ENCODE peak calls at places on chromosomes 4 and X, in ten cellular contexts. K is IMR-90, G is esophagus squamous epithelium, P is right lobe of liver, I is K562, A is body of pancreas, O is ovary, H is uterus, M is Peyer's patch, Y is upper lobe of left lung. T is an unnamed sample.

GRCh38 chrX:856901-857300 is 226.3 kb downstream of the SHOX start:
- DNase-seq in K (no peak), G (no peak), P (no peak), I (no peak), A (no peak), O (no peak), H (no peak), M (no peak), Y (no peak), T (no peak)

GRCh38 chrX:5086388-5086787 is 1142.3 kb downstream of the NLGN4X start:
- DNase-seq in K (no peak), G (no peak), P (no peak), I (no peak), A (no peak), O (no peak), H (no peak), M (no peak), Y (no peak), T (no peak)

GRCh38 chr4:122541996-122542395 is 78.9 kb downstream of the IL21 start:
- DNase-seq in K (no peak), G (no peak), P (no peak), I (no peak), A (no peak), O (no peak), H (no peak), M (no peak), Y (no peak), T (no peak)

GRCh38 chr4:159503243-159503642 is 400.4 kb downstream of the RAPGEF2 start:
- DNase-seq in K (no peak), G (no peak), P (no peak), I (no peak), A (no peak), O (no peak), H (no peak), M (no peak), Y (no peak), T (no peak)

GRCh38 chrX:83759872-83760271 is 101.1 kb upstream of the CYLC1 start:
- DNase-seq in K (peak; percentile 9), G (no peak), P (no peak), I (no peak), A (no peak), O (no peak), H (no peak), M (no peak), Y (no peak), T (no peak)

GRCh38 chr4:127782025-127782274 is 172 bp upstream of the HSPA4L start:
- DNase-seq in K (peak; percentile 81), G (no peak), P (peak; percentile 90), I (peak; percentile 89), A (peak; percentile 89), O (no peak), H (peak; percentile 62), M (peak; percentile 83), Y (peak; percentile 96), T (peak; percentile 61)

GRCh38 chr4:89640620-89641366 is 196.2 kb downstream of the SNCA start:
- DNase-seq in K (peak; percentile 49), G (no peak), P (peak; percentile 55), I (peak; percentile 6), A (peak; percentile 50), O (peak; percentile 11), H (peak; percentile 28), M (peak; percentile 51), Y (peak; percentile 35), T (no peak)

GRCh38 chr4:168151313-168151712 is 59.0 kb downstream of the ANXA10 start:
- DNase-seq in K (no peak), G (no peak), P (no peak), I (no peak), A (no peak), O (no peak), H (no peak), M (no peak), Y (no peak), T (no peak)

GRCh38 chrX:16666541-16666940 is 16.6 kb downstream of the S100G start:
- DNase-seq in K (peak; percentile 61), G (no peak), P (no peak), I (no peak), A (no peak), O (no peak), H (no peak), M (no peak), Y (no peak), T (no peak)

GRCh38 chrX:24137192-24137591 is 12.3 kb upstream of the ZFX start:
- DNase-seq in K (no peak), G (no peak), P (no peak), I (no peak), A (no peak), O (no peak), H (no peak), M (no peak), Y (no peak), T (no peak)

GRCh38 chrX:72120798-72121197 is 10.9 kb downstream of the RTL5 start:
- DNase-seq in K (no peak), G (no peak), P (no peak), I (no peak), A (no peak), O (no peak), H (no peak), M (no peak), Y (no peak), T (no peak)

GRCh38 chrX:153361781-153362397 is 27.9 kb downstream of the ZNF275 start:
- DNase-seq in K (no peak), G (no peak), P (no peak), I (no peak), A (no peak), O (no peak), H (no peak), M (no peak), Y (no peak), T (no peak)

GRCh38 chrX:154373340-154374306 is 811 bp downstream of the FLNA start:
- DNase-seq in K (peak; percentile 83), G (no peak), P (peak; percentile 64), I (no peak), A (peak; percentile 79), O (peak; percentile 70), H (peak; percentile 78), M (peak; percentile 78), Y (no peak), T (peak; percentile 75)
- TF ChIP-seq POLR2A in K (no peak), G (peak; percentile 25), P (no peak), I (no peak), A (peak; percentile 49), O (no peak), H (peak; percentile 33), M (no peak), Y (no peak), T (no peak)

GRCh38 chr4:103136671-103137445 is 37.2 kb upstream of the BDH2 start:
- DNase-seq in K (no peak), G (no peak), P (no peak), I (no peak), A (no peak), O (no peak), H (no peak), M (no peak), Y (no peak), T (no peak)

GRCh38 chr4:103137446-103137827 is 37.8 kb upstream of the BDH2 start:
- DNase-seq in K (peak; percentile 32), G (no peak), P (no peak), I (no peak), A (no peak), O (no peak), H (no peak), M (no peak), Y (no peak), T (no peak)
- H3K36me3 ChIP-seq in K (peaks cover 2% of the 10 kb centered on the region), G (no peaks in the 10 kb centered on the region), P (no peaks in the 10 kb centered on the region), I (peaks cover 82% of the 10 kb centered on the region), A (no peaks in the 10 kb centered on the region), O (no peaks in the 10 kb centered on the region), H (no peaks in the 10 kb centered on the region), M (no peaks in the 10 kb centered on the region), Y (no peaks in the 10 kb centered on the region), T (no peaks in the 10 kb centered on the region)

GRCh38 chrX:48801281-48802088 is at the start of gene HDAC6:
- DNase-seq in K (peak; percentile 98), G (peak; percentile 97), P (peak; percentile 97), I (peak; percentile 86), A (peak; percentile 98), O (peak; percentile 95), H (peak; percentile 97), M (peak; percentile 98), Y (peak; percentile 99), T (peak; percentile 90)

GRCh38 chrX:48800574-48801280 is 1.1 kb upstream of the HDAC6 start:
- DNase-seq in K (no peak), G (no peak), P (no peak), I (peak; percentile 75), A (peak; percentile 5), O (no peak), H (no peak), M (no peak), Y (no peak), T (no peak)

GRCh38 chrX:48802813-48803261 is 970 bp downstream of the HDAC6 start:
- DNase-seq in K (no peak), G (no peak), P (no peak), I (no peak), A (no peak), O (no peak), H (no peak), M (no peak), Y (no peak), T (no peak)

GRCh38 chrX:48802089-48802812 is 384 bp downstream of the HDAC6 start:
- DNase-seq in K (peak; percentile 60), G (peak; percentile 57), P (peak; percentile 86), I (peak; percentile 74), A (peak; percentile 91), O (peak; percentile 79), H (peak; percentile 88), M (peak; percentile 94), Y (peak; percentile 89), T (peak; percentile 76)

GRCh38 chrX:48806088-48806487 is 4.2 kb downstream of the HDAC6 start:
- DNase-seq in K (no peak), G (no peak), P (no peak), I (no peak), A (no peak), O (no peak), H (no peak), M (no peak), Y (no peak), T (no peak)
- TF ChIP-seq CTCF in K (no peak), G (no peak), P (no peak), I (peak; percentile 53), A (no peak), O (no peak), H (no peak), M (no peak), Y (no peak), T (no peak)

GRCh38 chr4:144646523-144647094 is 653 bp downstream of the HHIP start:
- DNase-seq in K (no peak), G (no peak), P (no peak), I (no peak), A (no peak), O (no peak), H (no peak), M (no peak), Y (peak; percentile 55), T (no peak)

GRCh38 chr4:144645621-144646522 is at the start of gene HHIP:
- DNase-seq in K (peak; percentile 65), G (no peak), P (peak; percentile 25), I (peak; percentile 43), A (peak; percentile 33), O (peak; percentile 41), H (peak; percentile 24), M (peak; percentile 51), Y (peak; percentile 92), T (peak; percentile 48)

GRCh38 chr4:144648042-144648441 is 2.1 kb downstream of the HHIP start:
- DNase-seq in K (no peak), G (no peak), P (no peak), I (no peak), A (no peak), O (no peak), H (no peak), M (no peak), Y (no peak), T (no peak)

GRCh38 chr4:144645102-144645469 is 870 bp upstream of the HHIP start:
- DNase-seq in K (no peak), G (no peak), P (no peak), I (no peak), A (no peak), O (peak; percentile 12), H (no peak), M (no peak), Y (peak; percentile 84), T (peak; percentile 7)

GRCh38 chr4:144647095-144647959 is 1.4 kb downstream of the HHIP start:
- DNase-seq in K (peak; percentile 51), G (no peak), P (no peak), I (peak; percentile 54), A (no peak), O (no peak), H (no peak), M (no peak), Y (no peak), T (no peak)
- TF ChIP-seq POLR2A in K (no peak), G (no peak), P (no peak), I (no peak), A (no peak), O (no peak), H (no peak), M (no peak), Y (no peak), T (no peak)

T was measured in tibial nerve.